ENCODE peak calls at places on chromosomes 16 and 17, in six cellular contexts. X is fibroblast of mammary gland, R is transverse colon, O is T-cell, D is fibroblast of gingiva, Y is ELF-1. E is an unnamed sample.
A peak's percentile ranks its signal among the peaks of the same experiment; 100 is the strongest.

GRCh38 chr16:54286330-54287017 is at the start of gene IRX3:
- DNase-seq in R (peak; percentile 13), D (peak; percentile 95), Y (peak; percentile 89), X (peak; percentile 90), O (no peak), E (peak; percentile 98)

GRCh38 chr16:28981517-28981916 is 3.3 kb upstream of the LAT start:
- DNase-seq in Y (peak; percentile 79), O (no peak), R (no peak), X (peak; percentile 22), D (no peak), E (peak; percentile 10)

GRCh38 chr16:89410794-89411309 is 79.5 kb downstream of the ANKRD11 start:
- DNase-seq in Y (peak; percentile 44), X (peak; percentile 93), R (peak; percentile 40), D (peak; percentile 91), O (peak; percentile 31), E (peak; percentile 93)

GRCh38 chr17:16486373-16487250 is 5.4 kb downstream of the LRRC75A start:
- DNase-seq in D (peak; percentile 66), Y (peak; percentile 58), O (no peak), X (peak; percentile 60), R (peak; percentile 96), E (peak; percentile 97)

GRCh38 chr16:81514041-81514559 is 69.5 kb downstream of the CMIP start:
- DNase-seq in Y (no peak), X (no peak), R (no peak), O (no peak), D (no peak), E (no peak)

GRCh38 chr16:55439101-55439690 is 39.8 kb upstream of the MMP2 start:
- DNase-seq in O (no peak), R (no peak), D (peak; percentile 67), X (peak; percentile 29), Y (no peak), E (no peak)

GRCh38 chr17:30831663-30832437 is at the start of gene ATAD5:
- DNase-seq in O (peak; percentile 79), Y (peak; percentile 92), D (peak; percentile 91), X (peak; percentile 90), R (peak; percentile 93), E (peak; percentile 89)

GRCh38 chr16:75087040-75087979 is 29.3 kb downstream of the LDHD start:
- DNase-seq in D (peak; percentile 39), Y (peak; percentile 57), X (peak; percentile 67), R (peak; percentile 63), O (no peak), E (peak; percentile 92)

GRCh38 chr16:23248261-23249194 is 53.6 kb upstream of the SCNN1B start:
- DNase-seq in D (peak; percentile 55), Y (no peak), O (no peak), X (no peak), R (no peak), E (no peak)

GRCh38 chr16:12515771-12516170 is 287.9 kb downstream of the CPPED1 start:
- DNase-seq in O (no peak), X (no peak), D (no peak), R (no peak), Y (no peak), E (no peak)

GRCh38 chr16:12252616-12253015 is 276.1 kb downstream of the SNX29 start:
- DNase-seq in Y (no peak), X (no peak), R (no peak), O (no peak), D (no peak), E (peak; percentile 58)

GRCh38 chr16:52742608-52743007 is 195.7 kb upstream of the TOX3 start:
- DNase-seq in Y (no peak), X (no peak), R (no peak), O (no peak), D (no peak), E (no peak)

GRCh38 chr17:11545002-11545401 is 53.3 kb upstream of the DNAH9 start:
- DNase-seq in O (no peak), D (no peak), R (no peak), X (no peak), Y (no peak), E (no peak)

GRCh38 chr17:63939884-63940283 is 7.8 kb upstream of the CD79B start:
- DNase-seq in D (no peak), O (no peak), R (no peak), X (no peak), Y (no peak), E (no peak)

GRCh38 chr17:31058958-31059357 is 35.8 kb upstream of the NF1 start:
- DNase-seq in O (no peak), D (no peak), X (no peak), R (no peak), Y (no peak), E (no peak)

GRCh38 chr17:21817791-21818364 is 125.6 kb downstream of the KCNJ18 start:
- DNase-seq in D (no peak), R (no peak), X (no peak), Y (no peak), O (no peak), E (no peak)

GRCh38 chr16:1002399-1003161 is 21.0 kb downstream of the SOX8 start:
- DNase-seq in X (peak; percentile 90), D (peak; percentile 85), R (peak; percentile 42), O (no peak), Y (peak; percentile 54), E (peak; percentile 92)

GRCh38 chr17:50672831-50673551 is 34.7 kb downstream of the ANKRD40 start:
- DNase-seq in R (no peak), O (no peak), Y (no peak), X (no peak), D (no peak), E (no peak)

GRCh38 chr17:3966720-3967363 is 2.6 kb upstream of the ATP2A3 start:
- DNase-seq in X (no peak), O (no peak), Y (no peak), R (peak; percentile 88), D (no peak), E (no peak)

GRCh38 chr16:78425957-78426590 is 326.6 kb downstream of the WWOX start:
- DNase-seq in O (no peak), D (no peak), X (no peak), Y (no peak), R (no peak), E (no peak)

GRCh38 chr17:76268015-76268749 is 3.0 kb downstream of the UBALD2 start:
- DNase-seq in D (peak; percentile 81), R (peak; percentile 84), O (peak; percentile 62), X (peak; percentile 84), Y (peak; percentile 84), E (peak; percentile 48)

GRCh38 chr17:32497431-32498205 is 10.8 kb downstream of the CDK5R1 start:
- DNase-seq in R (no peak), X (peak; percentile 45), Y (peak; percentile 61), D (no peak), O (no peak), E (peak; percentile 74)

GRCh38 chr16:57260294-57260929 is 15.4 kb downstream of the ARL2BP start:
- DNase-seq in Y (peak; percentile 74), X (peak; percentile 57), R (peak; percentile 7), O (peak; percentile 16), D (peak; percentile 32), E (peak; percentile 57)

GRCh38 chr16:63067141-63067540 is 1030.9 kb upstream of the CDH8 start:
- DNase-seq in D (no peak), O (no peak), Y (peak; percentile 1), R (no peak), X (no peak), E (no peak)

GRCh38 chr17:10048951-10049350 is 143.9 kb upstream of the RCVRN start:
- DNase-seq in Y (no peak), R (no peak), O (no peak), D (no peak), X (no peak), E (no peak)

GRCh38 chr17:57927048-57927723 is 28.0 kb downstream of the CUEDC1 start:
- DNase-seq in X (peak; percentile 78), O (no peak), R (peak; percentile 51), Y (peak; percentile 82), D (peak; percentile 84), E (peak; percentile 87)

E was measured in LHCN-M2.